ENCODE peak calls at places on chromosomes 2 and 18, in five cellular contexts. D is neural progenitor cell; L is CD8-positive, alpha-beta T cell; G is progenitor cell of endocrine pancreas; V is breast epithelium. O is an unnamed sample.

GRCh38 chr2:12057436-12058166 is 311.2 kb downstream of the LPIN1 start:
- DNase-seq in D (no peak), L (peak), G (no peak), V (no peak), O (peak)

GRCh38 chr18:32553640-32554039 is 83.0 kb upstream of the GAREM1 start:
- DNase-seq in D (peak), L (no peak), G (no peak), V (no peak), O (no peak)

GRCh38 chr2:231361701-231362588 is 33.6 kb upstream of the B3GNT7 start:
- DNase-seq in D (no peak), L (no peak), G (no peak), V (peak), O (peak)

GRCh38 chr2:195995499-195995898 is 73.1 kb downstream of the DNAH7 start:
- DNase-seq in D (no peak), L (no peak), G (no peak), V (no peak), O (no peak)

GRCh38 chr18:48208432-48208948 is 200.7 kb downstream of the ZBTB7C start:
- DNase-seq in D (no peak), L (no peak), G (no peak), V (no peak), O (no peak)

GRCh38 chr2:71506222-71506621 is 52.9 kb downstream of the DYSF start:
- DNase-seq in D (no peak), L (no peak), G (no peak), V (no peak), O (no peak)

GRCh38 chr2:233053928-233054774 is 6.0 kb upstream of the INPP5D start:
- DNase-seq in D (peak), L (peak), G (peak), V (peak), O (peak)

GRCh38 chr2:110872521-110872920 is 140.1 kb downstream of the ACOXL start:
- DNase-seq in D (no peak), L (no peak), G (no peak), V (no peak), O (no peak)

GRCh38 chr18:49858309-49859005 is 45.1 kb upstream of the ACAA2 start:
- DNase-seq in D (peak), L (peak), G (peak), V (peak), O (no peak)

GRCh38 chr2:232292395-232293154 is 86.0 kb upstream of the ALPP start:
- DNase-seq in D (peak), L (peak), G (peak), V (no peak), O (peak)

GRCh38 chr2:149329470-149330126 is 789 bp upstream of the LYPD6 start:
- DNase-seq in D (peak), L (no peak), G (no peak), V (no peak), O (no peak)

GRCh38 chr2:63789318-63790051 is 52.2 kb upstream of the UGP2 start:
- DNase-seq in D (no peak), L (no peak), G (no peak), V (no peak), O (no peak)

GRCh38 chr2:194867328-194867727 is 789.7 kb upstream of the SLC39A10 start:
- DNase-seq in D (no peak), L (no peak), G (no peak), V (no peak), O (no peak)

GRCh38 chr18:23825978-23826405 is 136.7 kb downstream of the LAMA3 start:
- DNase-seq in D (no peak), L (no peak), G (no peak), V (no peak), O (no peak)

GRCh38 chr2:101380376-101380775 is 6.9 kb downstream of the CREG2 start:
- DNase-seq in D (no peak), L (no peak), G (no peak), V (no peak), O (no peak)

GRCh38 chr2:74619651-74620297 is 28.4 kb downstream of the M1AP start:
- DNase-seq in D (no peak), L (no peak), G (no peak), V (no peak), O (no peak)

DNA sequence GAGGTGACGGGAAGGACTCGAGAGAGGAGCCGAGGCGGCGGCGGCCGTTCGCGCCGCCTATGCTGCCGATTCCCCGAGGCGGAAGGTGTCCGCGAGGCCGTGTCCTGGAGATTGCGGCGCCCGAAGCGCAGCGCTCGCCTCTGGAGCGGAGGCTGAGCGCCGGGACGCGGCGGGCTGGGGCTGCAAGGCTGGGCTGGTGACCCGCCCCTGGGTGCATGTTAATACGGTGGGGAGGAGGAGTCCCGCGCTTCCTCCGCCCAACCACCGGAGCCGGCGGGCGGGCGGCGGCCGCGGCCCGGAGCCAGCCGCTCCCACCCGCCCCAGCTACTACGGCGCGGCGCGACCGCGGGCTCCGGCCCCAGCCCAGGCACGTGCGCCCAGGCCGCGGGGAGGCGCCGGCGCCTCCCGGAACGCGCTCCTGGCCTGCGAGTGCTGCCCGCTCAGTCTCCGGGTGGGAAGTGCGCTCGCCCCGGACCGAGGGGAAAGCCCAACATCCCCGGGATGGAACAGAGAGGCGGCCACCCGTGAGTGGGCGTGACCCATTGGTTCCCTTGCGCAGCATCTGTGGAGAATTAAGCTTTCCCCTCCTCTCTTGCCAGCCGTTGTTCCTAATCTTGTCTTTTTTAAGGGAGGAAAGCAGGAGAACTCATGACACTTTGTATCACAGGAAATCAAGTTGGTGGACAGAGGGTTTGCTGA is at the start of gene DLGAP1:
- DNase-seq in D (peak), L (no peak), G (peak), V (peak), O (no peak)
- TF ChIP-seq CTCF in D (peak), L (no peak), G (no peak), V (no peak), O (no peak)

GRCh38 chr2:186614373-186614772 is 24.5 kb downstream of the ITGAV start:
- DNase-seq in D (no peak), L (no peak), G (no peak), V (no peak), O (no peak)

GRCh38 chr2:186612555-186613440 is 22.9 kb downstream of the ITGAV start:
- DNase-seq in D (peak), L (no peak), G (no peak), V (no peak), O (no peak)

GRCh38 chr2:186607660-186608324 is 17.9 kb downstream of the ITGAV start:
- DNase-seq in D (no peak), L (no peak), G (no peak), V (no peak), O (no peak)

GRCh38 chr2:186610785-186611184 is 20.9 kb downstream of the ITGAV start:
- DNase-seq in D (no peak), L (no peak), G (no peak), V (no peak), O (no peak)

GRCh38 chr2:186611526-186611925 is 21.7 kb downstream of the ITGAV start:
- DNase-seq in D (no peak), L (no peak), G (no peak), V (no peak), O (no peak)
- TF ChIP-seq CTCF in D (no peak), L (no peak), G (no peak), V (no peak), O (no peak)

GRCh38 chr2:171086352-171087290 is 74.1 kb downstream of the TLK1 start:
- DNase-seq in D (peak), L (peak), G (no peak), V (no peak), O (no peak)
- TF ChIP-seq CTCF in D (peak), L (peak), G (peak), V (no peak), O (peak)

GRCh38 chr2:18376936-18377335 is 183.5 kb downstream of the RDH14 start:
- DNase-seq in D (no peak), L (no peak), G (no peak), V (no peak), O (no peak)

GRCh38 chr2:18381451-18381850 is 179.0 kb downstream of the RDH14 start:
- DNase-seq in D (no peak), L (no peak), G (no peak), V (no peak), O (no peak)

GRCh38 chr2:18380316-18380715 is 180.1 kb downstream of the RDH14 start:
- DNase-seq in D (no peak), L (no peak), G (no peak), V (no peak), O (no peak)

GRCh38 chr2:18379869-18380268 is 180.6 kb downstream of the RDH14 start:
- DNase-seq in D (peak), L (no peak), G (no peak), V (no peak), O (no peak)

DNA sequence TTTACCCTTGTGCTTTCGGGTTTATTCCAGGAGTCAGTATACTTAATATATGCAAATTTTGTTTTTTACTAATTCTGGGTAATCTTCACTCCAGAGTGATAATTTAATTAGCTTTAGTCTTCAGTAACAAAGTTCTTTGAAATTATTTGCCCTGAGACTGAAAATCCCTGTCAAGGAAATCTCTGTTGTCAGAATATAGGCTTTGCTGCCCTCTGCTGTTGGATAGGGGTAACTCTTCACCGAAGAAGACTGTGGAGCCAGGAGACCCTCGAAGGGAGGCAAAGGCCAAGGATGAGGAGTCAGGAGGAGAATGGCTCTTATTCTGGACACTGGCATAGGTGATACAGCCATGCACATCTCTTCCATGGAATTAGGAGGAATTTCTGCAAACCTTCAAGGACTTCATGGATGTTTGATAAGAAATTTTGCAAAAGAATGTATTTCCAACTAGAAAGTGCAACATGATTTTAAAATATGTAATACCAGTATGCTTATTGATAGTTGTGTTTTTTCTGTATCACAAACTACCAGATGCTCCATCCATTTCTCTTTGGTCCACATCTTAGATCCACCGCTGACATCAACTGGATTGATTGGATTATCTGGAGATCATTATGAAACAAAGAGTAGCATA is 182.3 kb downstream of the RDH14 start:
- DNase-seq in D (peak), L (no peak), G (peak), V (no peak), O (no peak)
- TF ChIP-seq CTCF in D (peak), L (peak), G (peak), V (peak), O (no peak)

GRCh38 chr18:11960743-11961380 is 20.4 kb upstream of the IMPA2 start:
- DNase-seq in D (no peak), L (no peak), G (no peak), V (no peak), O (no peak)

GRCh38 chr18:11962586-11962985 is 18.7 kb upstream of the IMPA2 start:
- DNase-seq in D (no peak), L (no peak), G (no peak), V (no peak), O (no peak)

GRCh38 chr18:11963991-11964484 is 17.3 kb upstream of the IMPA2 start:
- DNase-seq in D (peak), L (no peak), G (no peak), V (no peak), O (no peak)
- TF ChIP-seq CTCF in D (no peak), L (no peak), G (no peak), V (no peak), O (no peak)

GRCh38 chr2:207571370-207571769 is 41.6 kb downstream of the CREB1 start:
- DNase-seq in D (no peak), L (no peak), G (no peak), V (no peak), O (no peak)

GRCh38 chr2:207561386-207562080 is 31.8 kb downstream of the CREB1 start:
- DNase-seq in D (no peak), L (no peak), G (no peak), V (no peak), O (no peak)

DNA sequence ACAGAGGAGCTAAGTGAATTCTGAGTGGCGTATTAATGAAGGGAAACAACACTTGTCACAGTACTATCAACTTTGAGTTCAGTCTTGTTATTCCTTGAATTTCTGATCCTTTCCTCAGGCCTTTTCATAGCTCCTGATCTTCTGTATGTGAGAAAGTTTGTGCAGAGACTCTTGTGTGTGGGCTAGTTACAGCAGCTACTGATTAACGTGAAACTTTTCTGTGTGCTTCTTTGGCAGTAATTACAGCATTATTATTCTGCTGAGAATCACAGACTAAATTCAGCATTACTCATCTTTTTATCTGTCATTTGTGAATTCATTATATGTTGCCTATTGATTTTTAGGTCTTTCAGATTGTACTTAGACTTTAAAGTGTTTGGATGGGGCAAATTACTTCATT is 36.0 kb downstream of the CREB1 start:
- DNase-seq in D (no peak), L (no peak), G (no peak), V (no peak), O (no peak)
- TF ChIP-seq CTCF in D (no peak), L (no peak), G (no peak), V (no peak), O (no peak)

DNA sequence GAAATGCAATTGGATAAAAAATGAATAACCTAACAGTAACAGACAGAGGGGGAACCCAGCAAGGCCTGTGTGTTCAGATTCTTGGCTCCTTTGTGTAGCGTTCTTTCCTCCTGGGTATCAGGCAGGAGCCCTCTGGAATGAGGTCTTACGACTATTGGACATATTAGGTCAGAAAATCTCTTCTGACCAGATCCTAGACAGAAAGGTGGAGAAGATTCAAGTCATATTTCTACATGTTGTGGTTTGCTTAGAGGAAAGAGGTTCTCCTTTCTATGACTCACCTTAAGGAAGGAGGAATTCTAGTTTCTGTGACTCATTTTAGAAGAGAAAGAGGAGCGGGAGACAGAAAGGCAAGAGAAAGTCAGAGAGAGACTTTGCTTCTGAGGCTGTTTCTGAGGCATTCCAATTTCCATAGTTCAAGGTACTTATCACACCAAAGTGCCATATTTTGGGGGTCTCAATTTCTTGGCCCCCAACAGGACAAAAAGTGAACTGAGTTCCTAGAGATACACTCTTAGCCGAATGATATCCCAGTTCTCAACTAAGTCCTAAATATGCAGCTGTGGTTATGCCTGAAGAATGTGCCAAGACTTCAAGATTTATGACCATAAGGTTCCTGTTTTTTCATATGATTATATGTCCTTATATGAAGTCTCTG is 618.6 kb downstream of the ZEB2 start:
- DNase-seq in D (no peak), L (no peak), G (no peak), V (no peak), O (no peak)
- TF ChIP-seq CTCF in D (no peak), L (no peak), G (no peak), V (no peak), O (no peak)

GRCh38 chr2:14563324-14563723 is 69.2 kb upstream of the LRATD1 start:
- DNase-seq in D (no peak), L (no peak), G (no peak), V (no peak), O (no peak)
- TF ChIP-seq CTCF in D (no peak), L (no peak), G (no peak), V (no peak), O (no peak)

DNA sequence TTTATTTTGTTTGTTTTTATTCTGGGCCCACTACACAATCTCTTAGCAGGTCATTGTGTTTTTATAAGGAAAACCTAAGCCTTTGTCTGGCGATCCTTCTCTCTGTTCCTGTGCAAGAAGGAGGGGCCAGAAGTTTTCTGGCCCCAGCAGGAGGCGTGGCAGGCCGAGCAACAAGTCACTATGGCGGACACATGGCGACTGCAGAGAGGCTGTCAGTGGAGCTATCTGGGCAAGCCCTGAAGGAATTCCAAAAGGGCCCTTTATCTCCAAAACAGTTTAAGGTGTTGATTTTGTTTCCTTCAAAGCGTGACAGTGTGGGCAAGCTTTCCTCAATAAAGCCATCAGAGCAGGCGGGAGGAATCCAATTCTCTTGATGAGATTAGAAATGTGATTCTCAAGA is 118.8 kb upstream of the CTAGE1 start:
- DNase-seq in D (peak), L (no peak), G (no peak), V (no peak), O (no peak)
- TF ChIP-seq CTCF in D (no peak), L (no peak), G (no peak), V (no peak), O (no peak)

O was measured in activated B cell treated with CpG ODN at 0.5 μM for 24 hours.